ENCODE peak calls at places on chromosomes 4 and X, in nine cellular contexts. E, Z, S, C, J, V, N, A and F are unnamed samples.

GRCh38 chr4:143654571-143654970 is 45.9 kb downstream of the FREM3 start:
- DNase-seq in S (no peak), V (no peak), J (no peak), E (no peak), Z (no peak), A (no peak), C (no peak), N (no peak), F (no peak)

GRCh38 chr4:1981251-1982055 is 27.3 kb downstream of the NELFA start:
- DNase-seq in V (no peak), C (no peak), N (no peak), S (no peak), J (no peak), A (no peak), Z (no peak), E (no peak), F (no peak)

GRCh38 chrX:24858004-24858746 is 157.6 kb downstream of the ARX start:
- DNase-seq in V (no peak), C (no peak), Z (no peak), A (no peak), E (no peak), J (no peak), S (no peak), N (no peak), F (no peak)

GRCh38 chrX:118740276-118740889 is 13.0 kb downstream of the IL13RA1 start:
- DNase-seq in E (no peak), C (no peak), N (no peak), J (no peak), V (no peak), Z (no peak), A (no peak), S (no peak), F (no peak)

GRCh38 chr4:2962614-2963184 is 507 bp downstream of the NOP14 start:
- DNase-seq in J (no peak), E (peak), N (no peak), C (no peak), S (peak), Z (peak), A (no peak), V (no peak), F (no peak)

GRCh38 chr4:151922306-151922705 is 161.5 kb upstream of the GATB start:
- DNase-seq in N (no peak), S (no peak), C (no peak), Z (no peak), A (no peak), V (no peak), J (no peak), E (no peak), F (no peak)

GRCh38 chrX:141220342-141221008 is 21.8 kb downstream of the SPANXC start:
- DNase-seq in V (no peak), E (no peak), C (no peak), N (no peak), J (peak), Z (peak), S (no peak), A (no peak), F (no peak)

GRCh38 chr4:85419103-85419502 is 55.8 kb upstream of the ARHGAP24 start:
- DNase-seq in A (no peak), N (no peak), Z (peak), S (no peak), E (no peak), C (no peak), V (no peak), J (peak), F (no peak)

GRCh38 chr4:75673959-75674328 is 733 bp upstream of the G3BP2 start:
- DNase-seq in A (no peak), Z (no peak), V (no peak), C (no peak), N (no peak), E (no peak), J (no peak), S (no peak), F (no peak)

GRCh38 chr4:145734051-145734450 is 54.1 kb downstream of the C4orf51 start:
- DNase-seq in N (no peak), S (no peak), J (no peak), C (no peak), Z (peak), A (no peak), V (no peak), E (no peak), F (no peak)

GRCh38 chr4:88526221-88526815 is 2.7 kb upstream of the PYURF start:
- DNase-seq in E (no peak), Z (peak), V (peak), S (no peak), C (no peak), N (no peak), A (no peak), J (peak), F (peak)